ENCODE peak calls at places on chromosomes 2 and 18, in seven cellular contexts. Y is foreskin fibroblast; B is CD8-positive, alpha-beta T cell; O is T-helper 9 cell; J is GM03348; G is GM10248; D is fibroblast of pulmonary artery. A is an unnamed sample.

GRCh38 chr2:157052685-157053224 is 204.8 kb upstream of the GALNT5 start:
- DNase-seq in Y (peak), B (no peak), O (no peak), J (peak), G (no peak), D (peak), A (no peak)

GRCh38 chr2:223995569-223995968 is 38.3 kb downstream of the MRPL44 start:
- DNase-seq in Y (peak), B (no peak), O (no peak), J (peak), G (no peak), D (peak), A (no peak)

GRCh38 chr2:2926858-2927175 is 450.8 kb downstream of the EIPR1 start:
- DNase-seq in Y (no peak), B (no peak), O (no peak), J (no peak), G (no peak), D (no peak), A (no peak)

GRCh38 chr2:153509133-153509532 is 30.6 kb upstream of the RPRM start:
- DNase-seq in Y (no peak), B (no peak), O (no peak), J (no peak), G (no peak), D (no peak), A (no peak)

GRCh38 chr18:27803957-27804356 is 373.0 kb downstream of the CDH2 start:
- DNase-seq in Y (no peak), B (no peak), O (no peak), J (no peak), G (no peak), D (no peak), A (no peak)

GRCh38 chr18:9619990-9620389 is 5.6 kb upstream of the PPP4R1 start:
- DNase-seq in Y (no peak), B (no peak), O (no peak), J (no peak), G (no peak), D (peak), A (no peak)

GRCh38 chr2:155310589-155310988 is 612.1 kb downstream of the KCNJ3 start:
- DNase-seq in Y (no peak), B (no peak), O (no peak), J (peak), G (no peak), D (peak), A (no peak)

GRCh38 chr2:199309973-199310372 is 147.8 kb downstream of the SATB2 start:
- DNase-seq in Y (no peak), B (no peak), O (no peak), J (no peak), G (no peak), D (no peak), A (no peak)

GRCh38 chr2:195612515-195613495 is 44.2 kb upstream of the SLC39A10 start:
- DNase-seq in Y (peak), B (no peak), O (no peak), J (peak), G (no peak), D (peak), A (no peak)

GRCh38 chr2:128988326-128988725 is 669.7 kb upstream of the HS6ST1 start:
- DNase-seq in Y (no peak), B (no peak), O (no peak), J (no peak), G (no peak), D (no peak), A (no peak)

GRCh38 chr2:158724803-158725271 is 70.3 kb upstream of the DAPL1 start:
- DNase-seq in Y (peak), B (no peak), O (no peak), J (no peak), G (no peak), D (no peak), A (no peak)

GRCh38 chr18:22564036-22564435 is 146.3 kb upstream of the CTAGE1 start:
- DNase-seq in Y (no peak), B (no peak), O (no peak), J (peak), G (no peak), D (peak), A (no peak)

GRCh38 chr2:106189764-106190468 is 4.2 kb downstream of the UXS1 start:
- DNase-seq in Y (peak), B (no peak), O (no peak), J (no peak), G (no peak), D (peak), A (no peak)

GRCh38 chr2:74474899-74475298 is 2.4 kb upstream of the MRPL53 start:
- DNase-seq in Y (no peak), B (no peak), O (no peak), J (no peak), G (no peak), D (no peak), A (no peak)

GRCh38 chr2:119820275-119820674 is 60.6 kb downstream of the PTPN4 start:
- DNase-seq in Y (peak), B (no peak), O (no peak), J (peak), G (no peak), D (peak), A (no peak)

GRCh38 chr2:232405943-232406510 is 617 bp upstream of the ALPG start:
- DNase-seq in Y (no peak), B (no peak), O (no peak), J (no peak), G (no peak), D (no peak), A (no peak)

GRCh38 chr18:7728297-7728696 is 161.2 kb downstream of the PTPRM start:
- DNase-seq in Y (no peak), B (no peak), O (no peak), J (no peak), G (no peak), D (no peak), A (no peak)

GRCh38 chr2:105769504-105769903 is 24.8 kb downstream of the NCK2 start:
- DNase-seq in Y (no peak), B (no peak), O (no peak), J (no peak), G (no peak), D (no peak), A (no peak)

GRCh38 chr2:19868705-19869550 is 32.9 kb downstream of the TTC32 start:
- DNase-seq in Y (peak), B (peak), O (peak), J (peak), G (peak), D (peak), A (peak)

GRCh38 chr2:153115141-153115540 is 363.4 kb downstream of the RPRM start:
- DNase-seq in Y (no peak), B (no peak), O (no peak), J (no peak), G (no peak), D (no peak), A (no peak)

GRCh38 chr2:66080136-66080535 is 354.8 kb upstream of the MEIS1 start:
- DNase-seq in Y (no peak), B (no peak), O (no peak), J (no peak), G (no peak), D (no peak), A (no peak)

GRCh38 chr2:9708683-9709538 is 78.1 kb upstream of the YWHAQ start:
- DNase-seq in Y (no peak), B (no peak), O (no peak), J (no peak), G (peak), D (no peak), A (no peak)

GRCh38 chr2:127134833-127135830 is 28.2 kb upstream of the BIN1 start:
- DNase-seq in Y (no peak), B (no peak), O (no peak), J (no peak), G (peak), D (no peak), A (no peak)

GRCh38 chr2:142131016-142131714 is at the start of gene LRP1B:
- DNase-seq in Y (peak), B (no peak), O (no peak), J (peak), G (peak), D (peak), A (no peak)

GRCh38 chr2:216179015-216179414 is 69.9 kb downstream of the XRCC5 start:
- DNase-seq in Y (no peak), B (no peak), O (no peak), J (no peak), G (no peak), D (no peak), A (no peak)

GRCh38 chr2:120779781-120780283 is 44.2 kb downstream of the GLI2 start:
- DNase-seq in Y (peak), B (no peak), O (no peak), J (peak), G (no peak), D (peak), A (no peak)

GRCh38 chr2:166831930-166832329 is 56.4 kb upstream of the XIRP2 start:
- DNase-seq in Y (no peak), B (no peak), O (no peak), J (no peak), G (no peak), D (peak), A (no peak)

GRCh38 chr2:44269831-44270230 is 5.4 kb upstream of the SLC3A1 start:
- DNase-seq in Y (no peak), B (no peak), O (no peak), J (no peak), G (no peak), D (no peak), A (no peak)

GRCh38 chr2:96527990-96528679 is 8.4 kb upstream of the ARID5A start:
- DNase-seq in Y (peak), B (no peak), O (peak), J (no peak), G (no peak), D (peak), A (no peak)

GRCh38 chr2:24012521-24013245 is 2.8 kb downstream of the MFSD2B start:
- DNase-seq in Y (no peak), B (no peak), O (no peak), J (no peak), G (no peak), D (no peak), A (no peak)

GRCh38 chr2:234121999-234122398 is 71.5 kb downstream of the SPP2 start:
- DNase-seq in Y (no peak), B (no peak), O (no peak), J (no peak), G (no peak), D (no peak), A (no peak)

GRCh38 chr2:54572262-54572635 is 116.1 kb downstream of the SPTBN1 start:
- DNase-seq in Y (peak), B (no peak), O (no peak), J (peak), G (no peak), D (peak), A (no peak)

A was measured in T follicular helper cell.